ENCODE peak calls at places on chromosomes 11 and 22, in nine cellular contexts. F, A, T, H, L, Z, B, I and Y are unnamed samples.

GRCh38 chr11:46380340-46381045 is 976 bp upstream of the MDK start:
- DNase-seq in F (no peak), A (no peak), T (no peak), H (peak), L (no peak), Z (peak), B (peak), I (peak), Y (peak)

GRCh38 chr11:94732617-94733292 is 35.4 kb upstream of the AMOTL1 start:
- DNase-seq in F (no peak), A (no peak), T (no peak), H (no peak), L (peak), Z (peak), B (no peak), I (no peak), Y (peak)

GRCh38 chr11:8251767-8252295 is 11.8 kb downstream of the LMO1 start:
- DNase-seq in F (no peak), A (no peak), T (no peak), H (peak), L (no peak), Z (peak), B (no peak), I (no peak), Y (no peak)

GRCh38 chr11:117828641-117829368 is 4.3 kb upstream of the FXYD2 start:
- DNase-seq in F (no peak), A (peak), T (peak), H (peak), L (peak), Z (peak), B (no peak), I (no peak), Y (no peak)

GRCh38 chr11:22730319-22730718 is 63.9 kb downstream of the GAS2 start:
- DNase-seq in F (no peak), A (no peak), T (no peak), H (no peak), L (peak), Z (peak), B (no peak), I (peak), Y (no peak)

GRCh38 chr11:119307219-119307618 is 9.7 kb downstream of the MCAM start:
- DNase-seq in F (no peak), A (no peak), T (no peak), H (no peak), L (no peak), Z (no peak), B (no peak), I (peak), Y (no peak)

GRCh38 chr22:19875531-19876313 is 21.0 kb upstream of the GNB1L start:
- DNase-seq in F (no peak), A (no peak), T (no peak), H (peak), L (no peak), Z (no peak), B (no peak), I (no peak), Y (no peak)

GRCh38 chr22:39466228-39467006 is 9.6 kb downstream of the MGAT3 start:
- DNase-seq in F (no peak), A (no peak), T (no peak), H (no peak), L (no peak), Z (no peak), B (no peak), I (no peak), Y (no peak)

GRCh38 chr11:66335531-66336233 is 552 bp downstream of the RIN1 start:
- DNase-seq in F (no peak), A (no peak), T (no peak), H (peak), L (peak), Z (no peak), B (no peak), I (no peak), Y (no peak)

GRCh38 chr22:48836673-48837340 is 990.9 kb downstream of the BRD1 start:
- DNase-seq in F (no peak), A (no peak), T (no peak), H (no peak), L (no peak), Z (no peak), B (no peak), I (no peak), Y (no peak)

GRCh38 chr11:57792060-57792541 is 30.5 kb downstream of the CTNND1 start:
- DNase-seq in F (no peak), A (peak), T (peak), H (peak), L (peak), Z (peak), B (peak), I (no peak), Y (peak)